ENCODE peak calls at places on chromosomes 6 and 20, in eight cellular contexts. K is AG04450, G is cardiac muscle cell, Z is thyroid gland, A is foreskin fibroblast, B is adrenal gland, Y is hepatocyte, C is dorsolateral prefrontal cortex. H is an unnamed sample.
A peak's percentile ranks its signal among the peaks of the same experiment; 100 is the strongest.

GRCh38 chr6:15506066-15506465 is 156.8 kb downstream of the DTNBP1 start:
- DNase-seq in A (no peak), K (no peak), G (no peak), B (no peak), Y (no peak), C (peak; percentile 12), Z (no peak), H (no peak)

GRCh38 chr6:111642463-111643158 is 36.9 kb upstream of the TRAF3IP2 start:
- DNase-seq in G (peak; percentile 85), Z (peak; percentile 71), K (peak; percentile 29), B (peak; percentile 76), C (peak; percentile 41), A (no peak), Y (peak; percentile 74), H (no peak)

GRCh38 chr20:25514747-25515340 is 70.5 kb downstream of the NINL start:
- DNase-seq in Z (no peak), K (no peak), Y (no peak), G (no peak), A (no peak), B (no peak), C (no peak), H (no peak)

GRCh38 chr20:17735206-17735804 is 35.5 kb downstream of the BANF2 start:
- DNase-seq in A (peak; percentile 36), B (peak; percentile 38), Z (peak; percentile 19), C (no peak), Y (peak; percentile 36), G (peak; percentile 52), K (peak; percentile 15), H (no peak)

GRCh38 chr6:37799263-37799644 is 20.3 kb upstream of the ZFAND3 start:
- DNase-seq in K (no peak), G (no peak), A (no peak), C (no peak), Z (no peak), B (no peak), Y (no peak), H (no peak)

GRCh38 chr6:80280258-80281010 is 174.0 kb downstream of the BCKDHB start:
- DNase-seq in G (peak; percentile 9), Y (no peak), K (no peak), Z (no peak), C (no peak), A (no peak), B (no peak), H (no peak)

GRCh38 chr20:11274137-11274536 is 600.3 kb upstream of the JAG1 start:
- DNase-seq in K (peak; percentile 32), G (peak; percentile 77), Y (peak; percentile 78), C (no peak), Z (peak; percentile 49), B (peak; percentile 46), A (peak; percentile 56), H (no peak)

GRCh38 chr6:107823047-107823557 is 1.0 kb downstream of the SCML4 start:
- DNase-seq in B (no peak), Y (no peak), K (no peak), Z (no peak), A (no peak), C (no peak), G (no peak), H (no peak)

GRCh38 chr6:113901482-113901881 is 44.3 kb downstream of the MARCKS start:
- DNase-seq in B (no peak), Y (no peak), A (peak; percentile 26), Z (no peak), K (no peak), C (no peak), G (peak; percentile 36), H (no peak)

GRCh38 chr6:165976705-165977104 is 190.9 kb downstream of the TBXT start:
- DNase-seq in C (no peak), B (no peak), A (no peak), Z (no peak), K (no peak), G (no peak), Y (no peak), H (no peak)

GRCh38 chr20:52824494-52825216 is 147.5 kb upstream of the TSHZ2 start:
- DNase-seq in C (no peak), A (no peak), Y (no peak), G (no peak), Z (no peak), K (no peak), B (no peak), H (no peak)

GRCh38 chr20:5070081-5070480 is 49.7 kb downstream of the PCNA start:
- DNase-seq in Y (no peak), G (no peak), C (no peak), K (no peak), Z (no peak), A (no peak), B (no peak), H (no peak)

GRCh38 chr6:90197854-90198496 is 98.7 kb downstream of the BACH2 start:
- DNase-seq in C (no peak), Z (peak; percentile 43), A (peak; percentile 12), G (peak; percentile 48), B (no peak), K (peak; percentile 44), Y (peak; percentile 39), H (no peak)

GRCh38 chr6:142088858-142089216 is 43.9 kb upstream of the GJE1 start:
- DNase-seq in A (peak; percentile 21), B (peak; percentile 8), Z (no peak), K (peak; percentile 3), Y (peak; percentile 74), C (no peak), G (peak; percentile 56), H (peak; percentile 1)

GRCh38 chr6:110511401-110511800 is 35.0 kb upstream of the SLC22A16 start:
- DNase-seq in Z (no peak), B (no peak), K (no peak), A (no peak), C (no peak), Y (no peak), G (no peak), H (no peak)

GRCh38 chr6:169831450-169832246 is 80.2 kb downstream of the ERMARD start:
- DNase-seq in G (peak; percentile 72), C (peak; percentile 67), Z (peak; percentile 69), Y (peak; percentile 83), K (peak; percentile 3), A (peak; percentile 32), B (peak; percentile 74), H (no peak)

GRCh38 chr6:42378536-42378935 is 73.2 kb downstream of the TRERF1 start:
- DNase-seq in A (no peak), B (no peak), Y (no peak), C (no peak), G (no peak), Z (no peak), K (no peak), H (no peak)

GRCh38 chr6:33771342-33772113 is 17.4 kb downstream of the LEMD2 start:
- DNase-seq in Z (peak; percentile 88), K (peak; percentile 93), G (peak; percentile 99), B (peak; percentile 65), A (peak; percentile 93), C (peak; percentile 55), Y (peak; percentile 94), H (peak; percentile 96)
- H3K4me3 ChIP-seq in Z (no peak overlapping the region), K (peak overlapping the region; percentile 27), G (no peak overlapping the region), B (no peak overlapping the region), A (peak overlapping the region; percentile 22), C (peak overlapping the region; percentile 15), Y (no peak overlapping the region), H (no peak overlapping the region)

GRCh38 chr20:57061058-57061900 is 205.2 kb downstream of the BMP7 start:
- DNase-seq in A (peak; percentile 30), B (no peak), K (no peak), G (peak; percentile 16), Z (peak; percentile 65), Y (peak; percentile 67), C (no peak), H (no peak)
- TF ChIP-seq CTCF in A (peak; percentile 49), B (no peak), K (peak; percentile 31), G (peak; percentile 37), Z (peak; percentile 42), Y (peak; percentile 69), C (peak; percentile 35), H (peak; percentile 53)

DNA sequence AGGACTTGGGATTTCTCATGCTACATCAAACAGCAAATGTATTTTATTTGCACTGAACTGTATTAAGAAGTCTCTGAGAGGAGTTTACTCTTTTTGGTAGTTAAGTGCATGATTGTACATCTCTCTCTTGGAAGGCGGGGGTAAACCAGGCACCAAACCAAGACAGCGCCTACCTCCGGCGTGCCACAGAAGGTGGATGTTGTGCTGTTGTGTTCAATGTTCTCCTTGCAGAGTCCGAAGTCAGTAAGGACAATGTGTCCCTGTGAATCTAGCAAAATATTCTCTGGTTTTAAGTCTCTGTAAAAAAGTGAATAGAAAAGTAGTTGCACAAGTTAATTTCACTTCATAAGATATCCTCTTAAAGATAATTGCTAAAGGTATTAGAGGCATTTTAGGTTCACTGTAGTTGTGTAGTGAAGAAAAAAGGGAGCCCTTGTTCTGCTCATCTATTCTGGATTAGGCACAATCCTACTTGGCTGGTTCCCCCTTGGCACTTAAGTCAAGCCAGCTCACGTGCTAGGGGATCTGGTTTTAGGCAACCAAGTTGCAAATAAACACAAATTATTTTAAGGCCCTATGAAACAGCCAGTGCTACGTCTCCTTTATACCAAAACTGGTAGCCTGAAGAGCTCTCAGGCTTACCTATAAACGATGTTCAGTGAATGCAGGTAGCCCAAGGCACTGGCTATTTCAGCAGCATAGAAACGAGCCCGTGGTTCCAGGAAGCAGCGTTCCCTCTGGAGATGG is 119.8 kb upstream of the SLC2A12 start:
- DNase-seq in G (peak; percentile 46), Z (no peak), K (no peak), A (no peak), Y (no peak), C (no peak), B (no peak), H (no peak)
- H3K4me3 ChIP-seq in G (no peak overlapping the region), Z (no peak overlapping the region), K (peak overlapping the region; percentile 94), A (peak overlapping the region; percentile 100), Y (peak overlapping the region; percentile 79), C (peak overlapping the region; percentile 75), B (peak overlapping the region; percentile 61), H (peak overlapping the region; percentile 79)

GRCh38 chr6:88840806-88841539 is 122.4 kb downstream of the RNGTT start:
- DNase-seq in K (no peak), B (no peak), Y (peak; percentile 20), G (no peak), C (no peak), A (no peak), Z (no peak), H (no peak)

GRCh38 chr6:88842320-88842719 is 121.1 kb downstream of the RNGTT start:
- DNase-seq in A (no peak), B (no peak), Y (no peak), Z (no peak), G (no peak), C (no peak), K (no peak), H (no peak)

GRCh38 chr6:88839280-88839679 is 124.1 kb downstream of the RNGTT start:
- DNase-seq in K (no peak), Z (no peak), Y (no peak), B (no peak), G (no peak), A (no peak), C (no peak), H (no peak)

GRCh38 chr6:88840289-88840688 is 123.1 kb downstream of the RNGTT start:
- DNase-seq in Z (no peak), B (no peak), G (no peak), C (no peak), K (no peak), A (no peak), Y (no peak), H (no peak)

DNA sequence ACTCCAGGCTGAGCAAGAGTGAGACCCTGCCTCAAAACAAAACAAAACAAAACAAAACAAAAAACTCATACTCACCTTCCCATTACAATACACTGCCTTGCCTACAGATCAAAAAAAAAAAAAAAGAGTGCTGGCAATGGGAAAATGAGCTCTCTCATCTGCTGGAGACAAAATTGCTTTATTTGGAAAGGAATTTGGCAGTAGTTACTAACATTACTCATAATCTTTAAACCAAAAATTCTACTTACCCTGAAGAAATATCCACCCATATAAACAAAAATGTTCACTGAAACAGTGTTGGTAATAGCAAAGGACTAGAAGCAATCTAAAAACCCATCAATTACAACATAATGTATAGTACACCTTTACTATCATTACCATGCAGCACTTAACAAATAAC is 120.4 kb downstream of the RNGTT start:
- DNase-seq in K (peak; percentile 44), A (peak; percentile 12), C (no peak), B (no peak), G (peak; percentile 74), Z (no peak), Y (no peak), H (peak; percentile 77)
- TF ChIP-seq CTCF in K (no peak), A (no peak), C (no peak), B (no peak), G (no peak), Z (no peak), Y (no peak), H (no peak)

H was measured in BJ.